ENCODE peak calls at places on chromosome 6, in ten cellular contexts. C, Y, B, M, U, V, E, F, H and Z are unnamed samples. For H3K4me1, the result is how much of the 10 kb centered on the place peaks cover.

GRCh38 chr6:135759831-135760230 is 91.7 kb upstream of the PDE7B start:
- DNase-seq in F (no peak), H (no peak), B (peak), E (no peak), M (no peak), Y (no peak), C (no peak), V (peak), U (no peak), Z (no peak)

GRCh38 chr6:168860341-168860740 is 393.3 kb downstream of the THBS2 start:
- DNase-seq in V (no peak), E (no peak), C (no peak), F (no peak), U (no peak), B (no peak), M (no peak), H (no peak), Y (no peak), Z (no peak)

GRCh38 chr6:114747995-114748625 is 405.3 kb upstream of the HS3ST5 start:
- DNase-seq in V (peak), F (no peak), M (peak), U (no peak), B (peak), H (no peak), E (no peak), Y (peak), C (peak), Z (no peak)

GRCh38 chr6:35170166-35170565 is 29.0 kb upstream of the TCP11 start:
- DNase-seq in Y (no peak), C (no peak), B (no peak), H (no peak), M (no peak), E (no peak), F (no peak), U (no peak), V (no peak), Z (no peak)

GRCh38 chr6:170208651-170209353 is 82.1 kb downstream of the DLL1 start:
- DNase-seq in B (no peak), U (no peak), H (peak), Y (no peak), F (no peak), E (peak), M (no peak), V (no peak), C (peak), Z (peak)

GRCh38 chr6:150202404-150202803 is 59.6 kb downstream of the PPP1R14C start:
- DNase-seq in F (no peak), B (no peak), U (no peak), C (no peak), M (peak), V (no peak), H (no peak), E (no peak), Y (no peak), Z (no peak)

GRCh38 chr6:36616888-36617521 is 22.8 kb downstream of the SRSF3 start:
- DNase-seq in M (no peak), F (peak), C (peak), E (peak), Y (peak), H (no peak), U (peak), V (no peak), B (no peak), Z (peak)

GRCh38 chr6:43491750-43492661 is 14.6 kb downstream of the TJAP1 start:
- DNase-seq in Y (peak), B (no peak), C (peak), V (no peak), E (peak), U (peak), F (peak), H (peak), M (no peak), Z (peak)

GRCh38 chr6:148835920-148836441 is 89.2 kb downstream of the UST start:
- DNase-seq in Y (no peak), B (no peak), E (no peak), M (peak), H (no peak), U (no peak), C (no peak), F (no peak), V (no peak), Z (no peak)

GRCh38 chr6:84625510-84625909 is 138.9 kb downstream of the TBX18 start:
- DNase-seq in H (no peak), B (no peak), V (no peak), E (no peak), F (no peak), C (no peak), M (no peak), U (no peak), Y (no peak), Z (no peak)

GRCh38 chr6:37239950-37240713 is 17.4 kb upstream of the TBC1D22B start:
- DNase-seq in B (peak), E (peak), Y (peak), C (peak), H (peak), U (peak), M (peak), V (no peak), F (peak), Z (peak)

GRCh38 chr6:146943673-146944072 is 260.5 kb upstream of the STXBP5 start:
- DNase-seq in C (no peak), E (no peak), Y (no peak), F (no peak), M (no peak), U (no peak), H (no peak), B (no peak), V (no peak), Z (no peak)

GRCh38 chr6:163489584-163489983 is 75.1 kb downstream of the QKI start:
- DNase-seq in Y (no peak), U (no peak), H (no peak), V (no peak), E (no peak), M (no peak), B (no peak), C (no peak), F (no peak), Z (no peak)

GRCh38 chr6:139338845-139339244 is 35.6 kb downstream of the CITED2 start:
- DNase-seq in M (no peak), C (no peak), E (no peak), H (peak), V (no peak), Y (no peak), B (no peak), U (no peak), F (no peak), Z (no peak)

GRCh38 chr6:22447191-22447590 is 122.2 kb upstream of the HDGFL1 start:
- DNase-seq in C (no peak), E (no peak), V (peak), Y (no peak), U (peak), B (no peak), H (no peak), F (peak), M (no peak), Z (no peak)

GRCh38 chr6:34891296-34891695 is 2.2 kb downstream of the ANKS1A start:
- DNase-seq in B (no peak), Y (no peak), H (no peak), C (no peak), E (no peak), V (no peak), M (no peak), U (no peak), F (no peak), Z (no peak)

GRCh38 chr6:169379495-169380070 is 125.9 kb upstream of the THBS2 start:
- DNase-seq in F (no peak), E (no peak), Y (no peak), H (no peak), V (no peak), U (no peak), M (no peak), B (no peak), C (no peak), Z (no peak)

GRCh38 chr6:118917550-118918321 is 17.2 kb downstream of the MCM9 start:
- DNase-seq in B (no peak), H (no peak), E (no peak), U (no peak), V (no peak), Y (no peak), M (no peak), F (no peak), C (no peak), Z (no peak)

GRCh38 chr6:143579703-143580102 is 68.2 kb upstream of the FUCA2 start:
- DNase-seq in M (no peak), U (peak), B (no peak), V (no peak), E (no peak), Y (no peak), H (peak), F (peak), C (no peak), Z (no peak)

GRCh38 chr6:147395158-147395557 is 113.3 kb upstream of the SAMD5 start:
- DNase-seq in F (no peak), H (no peak), C (no peak), B (no peak), E (no peak), Y (no peak), U (no peak), M (no peak), V (no peak), Z (no peak)

GRCh38 chr6:40947876-40948514 is 91.0 kb downstream of the UNC5CL start:
- DNase-seq in U (no peak), F (no peak), E (no peak), H (no peak), M (no peak), C (no peak), V (no peak), Y (no peak), B (no peak), Z (no peak)

GRCh38 chr6:28944412-28945006 is 20.7 kb upstream of the TRIM27 start:
- DNase-seq in U (no peak), Y (no peak), B (peak), V (peak), H (peak), M (peak), C (peak), F (peak), E (no peak), Z (peak)

GRCh38 chr6:15553736-15554294 is 109.0 kb downstream of the DTNBP1 start:
- DNase-seq in C (no peak), Y (no peak), H (no peak), M (no peak), B (no peak), E (no peak), F (no peak), V (no peak), U (no peak), Z (no peak)

GRCh38 chr6:85412926-85413325 is 37.0 kb upstream of the NT5E start:
- DNase-seq in E (no peak), F (no peak), U (no peak), V (no peak), H (no peak), B (no peak), C (no peak), Y (no peak), M (no peak), Z (no peak)

GRCh38 chr6:16805190-16805860 is 44.1 kb upstream of the ATXN1 start:
- DNase-seq in Y (no peak), B (peak), H (no peak), U (no peak), M (no peak), E (no peak), V (no peak), F (no peak), C (no peak), Z (no peak)

DNA sequence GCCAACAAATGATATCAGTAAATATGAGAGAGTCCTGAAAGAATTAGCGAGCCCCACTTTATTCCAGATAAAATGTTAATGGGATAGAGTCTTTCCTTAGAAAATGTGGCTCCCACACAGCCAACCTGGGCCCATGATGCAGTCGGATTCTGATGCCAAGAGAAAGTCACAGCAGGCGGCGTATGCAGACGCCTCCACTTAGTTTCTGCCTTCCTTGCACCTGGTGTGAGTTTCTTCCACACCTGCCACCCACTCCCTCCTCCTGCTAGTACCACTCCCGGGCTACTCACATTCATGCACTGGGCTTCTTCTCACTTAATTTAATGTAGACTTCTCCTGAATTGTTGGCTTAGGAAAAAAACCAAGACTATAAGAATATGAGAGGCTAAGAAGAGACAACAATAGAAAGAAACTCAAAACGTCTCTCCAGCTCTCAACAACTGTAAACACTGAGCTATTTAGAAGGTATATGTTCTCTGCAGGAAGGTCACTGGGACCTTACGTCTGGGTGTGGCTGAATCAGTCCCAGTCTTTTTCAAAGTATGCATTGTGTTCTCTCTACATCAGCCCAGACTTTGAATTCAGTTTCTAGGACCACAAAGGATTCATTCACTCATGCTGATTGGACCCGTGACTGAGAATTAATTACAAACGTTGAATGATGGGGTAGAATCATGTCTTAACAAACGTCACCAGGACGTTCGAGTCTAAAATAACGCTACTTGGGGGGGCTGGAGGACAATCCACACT is 70.4 kb downstream of the GCNT2 start:
- DNase-seq in E (no peak), F (no peak), B (no peak), Y (no peak), V (no peak), H (no peak), C (no peak), U (no peak), M (no peak), Z (no peak)
- H3K4me3 ChIP-seq in E (no peak), F (no peak), B (no peak), Y (no peak), V (no peak), H (no peak), C (no peak), U (no peak), M (no peak), Z (no peak)

DNA sequence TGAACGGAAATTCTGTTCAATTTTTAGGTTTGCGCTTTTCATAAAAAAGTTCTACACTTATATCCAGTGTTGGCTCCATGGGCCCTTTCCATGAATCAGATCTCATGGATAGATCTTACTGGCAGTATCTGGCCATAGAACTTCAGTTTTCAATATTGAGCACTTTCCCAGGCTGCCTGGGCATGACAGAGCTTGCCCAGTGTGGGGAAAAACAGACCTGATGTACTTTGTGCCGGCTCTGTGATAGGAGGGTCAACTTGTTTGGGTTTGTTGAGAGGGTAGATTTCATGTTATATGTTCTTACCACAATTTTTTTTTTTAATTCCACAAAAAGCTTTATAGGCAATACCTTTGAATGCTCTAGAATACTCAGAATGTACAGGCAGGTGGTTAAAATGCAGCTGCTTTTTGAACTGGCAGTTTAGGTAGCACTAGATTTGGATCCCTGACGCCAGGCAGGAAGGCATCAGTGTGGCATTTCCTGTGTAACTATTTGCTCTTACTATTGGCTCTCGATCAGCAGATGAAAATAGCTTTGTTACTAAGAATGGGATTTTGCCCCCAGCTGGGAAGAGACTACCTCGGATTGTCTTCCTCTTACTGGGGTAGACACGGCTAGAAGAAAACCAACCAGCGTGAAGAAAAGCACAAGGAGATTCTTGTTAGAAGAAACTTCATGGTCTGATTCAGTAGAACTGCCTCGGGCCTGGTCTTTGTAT is 404.9 kb upstream of the SOX4 start:
- DNase-seq in B (peak), U (no peak), E (no peak), Y (no peak), V (no peak), H (no peak), M (no peak), F (no peak), C (no peak), Z (peak)
- H3K4me1 ChIP-seq in B (under half), U (under half), E (under half), Y (under half), V (half or more), H (under half), M (under half), F (under half), C (under half), Z (under half)

GRCh38 chr6:160221423-160221822 is 37.2 kb downstream of the SLC22A2 start:
- DNase-seq in U (no peak), F (no peak), C (no peak), V (peak), M (peak), E (no peak), B (peak), Y (no peak), H (no peak), Z (no peak)
- TF ChIP-seq CTCF in U (no peak), F (no peak), C (no peak), V (peak), M (peak), E (peak), B (peak), Y (peak), H (no peak), Z (no peak)

GRCh38 chr6:130769812-130770211 is 57.4 kb upstream of the SMLR1 start:
- DNase-seq in F (no peak), E (no peak), V (no peak), B (no peak), M (no peak), U (no peak), Y (no peak), C (no peak), H (no peak), Z (no peak)

GRCh38 chr6:130771741-130772140 is 55.5 kb upstream of the SMLR1 start:
- DNase-seq in Y (no peak), V (no peak), E (no peak), C (no peak), F (no peak), H (no peak), U (no peak), M (no peak), B (no peak), Z (no peak)

GRCh38 chr6:130761286-130761685 is 65.9 kb upstream of the SMLR1 start:
- DNase-seq in Y (no peak), H (no peak), V (no peak), C (no peak), F (no peak), E (no peak), M (no peak), B (no peak), U (no peak), Z (no peak)

GRCh38 chr6:130765181-130765727 is 62.0 kb upstream of the SMLR1 start:
- DNase-seq in H (no peak), M (no peak), E (no peak), F (no peak), Y (no peak), B (no peak), V (no peak), U (no peak), C (no peak), Z (no peak)

DNA sequence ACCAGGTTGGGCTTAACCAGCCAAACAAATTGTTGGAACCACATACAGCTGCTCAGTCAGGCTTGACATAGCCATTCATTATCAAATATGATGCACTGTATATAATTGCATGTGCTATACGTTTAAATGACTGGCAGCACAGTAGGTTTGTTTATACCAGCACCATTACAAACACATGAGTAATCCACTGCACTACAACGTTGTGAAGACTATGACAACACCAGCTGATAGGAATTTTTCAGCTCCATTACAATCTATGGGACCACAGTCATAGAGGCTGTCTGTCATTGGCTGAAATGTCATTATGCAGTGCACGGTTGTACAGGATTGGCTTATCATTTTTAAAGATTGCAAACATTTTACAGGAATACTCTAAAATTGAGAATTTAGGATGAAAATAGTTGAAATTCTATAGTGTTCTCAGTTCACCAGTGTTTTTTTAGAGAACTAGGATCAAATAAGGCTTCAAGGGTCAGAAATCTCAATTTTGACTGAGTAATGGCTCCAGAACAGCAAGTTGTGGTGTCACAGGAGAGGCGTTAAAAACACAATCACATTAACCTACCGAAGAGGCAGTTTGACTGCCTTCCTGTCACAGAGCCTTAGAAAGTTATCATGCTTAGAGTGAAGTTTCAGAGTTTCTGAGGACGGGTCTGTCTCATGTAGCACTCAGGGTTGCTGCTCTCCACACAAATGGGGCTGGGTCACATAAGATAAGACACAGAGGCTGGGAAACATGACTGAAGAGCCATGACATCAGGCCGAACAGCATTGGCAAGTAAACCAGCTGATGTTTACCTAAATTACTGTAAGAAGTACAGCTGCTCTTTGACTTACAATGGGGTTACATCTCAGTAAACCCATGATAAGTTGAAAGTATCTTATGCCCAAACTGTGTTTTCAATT is 60.7 kb upstream of the SMLR1 start:
- DNase-seq in M (no peak), Y (no peak), E (no peak), B (no peak), V (no peak), H (no peak), C (no peak), U (no peak), F (no peak), Z (no peak)
- H3K4me3 ChIP-seq in M (no peak), Y (no peak), E (no peak), B (no peak), V (no peak), H (no peak), C (no peak), U (no peak), F (no peak), Z (no peak)

DNA sequence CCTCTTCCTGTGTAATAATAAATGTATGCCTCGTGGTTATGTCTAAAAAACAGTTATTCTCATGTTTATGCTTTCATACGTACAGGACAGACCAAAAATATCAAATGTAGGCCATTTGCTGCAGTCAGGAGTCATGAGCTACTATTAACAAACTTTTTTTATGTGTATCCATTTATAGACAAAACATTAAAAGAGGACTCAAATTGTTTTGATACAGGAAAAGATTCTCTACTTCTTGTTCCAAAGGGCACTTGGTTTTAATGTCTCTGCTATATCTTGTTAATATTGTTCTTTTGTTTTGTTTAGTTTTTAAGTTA is 155.2 kb downstream of the ZDHHC14 start:
- DNase-seq in V (no peak), M (no peak), B (no peak), Y (no peak), E (no peak), U (no peak), H (no peak), C (no peak), F (no peak), Z (no peak)
- H3K4me1 ChIP-seq in V (under half), M (half or more), B (half or more), Y (under half), E (under half), U (half or more), H (under half), C (under half), F (under half), Z (under half)